ENCODE peak calls at places on chromosome 12, in ten cellular contexts. One of them, this sample, is unnamed.

GRCh38 chr12:91556909-91557308 is 374.3 kb upstream of the DCN start:
- DNase-seq in iris pigment epithelial cell: no peak
- DNase-seq in activated gamma-delta T cell treated with anti-CD3 and anti-CD28 coated beads, Interleukin-2, amount 50 U/mL, for 16 hours: no peak
- DNase-seq in renal cortical epithelial cell: no peak
- DNase-seq in neural crest cell: no peak
- DNase-seq in EL: no peak
- DNase-seq in activated CD8-positive, alpha-beta T cell treated with anti-CD3 and anti-CD28 coated beads, Interleukin-2, amount 10 ng/mL, durations not matched to agents 7 days and 5 days: no peak
- DNase-seq in effector CD4-positive, alpha-beta T cell: no peak
- DNase-seq in CD8-positive, alpha-beta T cell: no peak
- DNase-seq in nucleus accumbens: no peak
- DNase-seq in this sample: no peak

GRCh38 chr12:53102883-53103807 is at the start of gene SOAT2:
- DNase-seq in iris pigment epithelial cell: no peak
- DNase-seq in renal cortical epithelial cell: no peak
- DNase-seq in nucleus accumbens: no peak
- DNase-seq in neural crest cell: no peak
- DNase-seq in activated gamma-delta T cell treated with anti-CD3 and anti-CD28 coated beads, Interleukin-2, amount 50 U/mL, for 16 hours: peak
- DNase-seq in effector CD4-positive, alpha-beta T cell: no peak
- DNase-seq in activated CD8-positive, alpha-beta T cell treated with anti-CD3 and anti-CD28 coated beads, Interleukin-2, amount 10 ng/mL, durations not matched to agents 7 days and 5 days: peak
- DNase-seq in CD8-positive, alpha-beta T cell: no peak
- DNase-seq in EL: no peak
- DNase-seq in this sample: no peak

GRCh38 chr12:77402726-77403125 is 337.4 kb upstream of the E2F7 start:
- DNase-seq in effector CD4-positive, alpha-beta T cell: no peak
- DNase-seq in CD8-positive, alpha-beta T cell: no peak
- DNase-seq in neural crest cell: no peak
- DNase-seq in activated gamma-delta T cell treated with anti-CD3 and anti-CD28 coated beads, Interleukin-2, amount 50 U/mL, for 16 hours: no peak
- DNase-seq in iris pigment epithelial cell: peak
- DNase-seq in nucleus accumbens: no peak
- DNase-seq in renal cortical epithelial cell: peak
- DNase-seq in activated CD8-positive, alpha-beta T cell treated with anti-CD3 and anti-CD28 coated beads, Interleukin-2, amount 10 ng/mL, durations not matched to agents 7 days and 5 days: no peak
- DNase-seq in EL: peak
- DNase-seq in this sample: peak

GRCh38 chr12:129363041-129363440 is 509.8 kb downstream of the GLT1D1 start:
- DNase-seq in renal cortical epithelial cell: no peak
- DNase-seq in activated CD8-positive, alpha-beta T cell treated with anti-CD3 and anti-CD28 coated beads, Interleukin-2, amount 10 ng/mL, durations not matched to agents 7 days and 5 days: no peak
- DNase-seq in activated gamma-delta T cell treated with anti-CD3 and anti-CD28 coated beads, Interleukin-2, amount 50 U/mL, for 16 hours: no peak
- DNase-seq in CD8-positive, alpha-beta T cell: no peak
- DNase-seq in EL: no peak
- DNase-seq in effector CD4-positive, alpha-beta T cell: no peak
- DNase-seq in neural crest cell: no peak
- DNase-seq in nucleus accumbens: no peak
- DNase-seq in iris pigment epithelial cell: no peak
- DNase-seq in this sample: no peak

GRCh38 chr12:122203301-122203967 is at the start of gene B3GNT4:
- DNase-seq in EL: peak
- DNase-seq in neural crest cell: no peak
- DNase-seq in activated gamma-delta T cell treated with anti-CD3 and anti-CD28 coated beads, Interleukin-2, amount 50 U/mL, for 16 hours: no peak
- DNase-seq in CD8-positive, alpha-beta T cell: no peak
- DNase-seq in effector CD4-positive, alpha-beta T cell: peak
- DNase-seq in renal cortical epithelial cell: peak
- DNase-seq in iris pigment epithelial cell: peak
- DNase-seq in nucleus accumbens: peak
- DNase-seq in activated CD8-positive, alpha-beta T cell treated with anti-CD3 and anti-CD28 coated beads, Interleukin-2, amount 10 ng/mL, durations not matched to agents 7 days and 5 days: peak
- DNase-seq in this sample: no peak

GRCh38 chr12:62840311-62840710 is 94.6 kb downstream of the PPM1H start:
- DNase-seq in activated gamma-delta T cell treated with anti-CD3 and anti-CD28 coated beads, Interleukin-2, amount 50 U/mL, for 16 hours: no peak
- DNase-seq in neural crest cell: no peak
- DNase-seq in iris pigment epithelial cell: peak
- DNase-seq in nucleus accumbens: no peak
- DNase-seq in EL: peak
- DNase-seq in effector CD4-positive, alpha-beta T cell: no peak
- DNase-seq in CD8-positive, alpha-beta T cell: no peak
- DNase-seq in renal cortical epithelial cell: peak
- DNase-seq in activated CD8-positive, alpha-beta T cell treated with anti-CD3 and anti-CD28 coated beads, Interleukin-2, amount 10 ng/mL, durations not matched to agents 7 days and 5 days: no peak
- DNase-seq in this sample: no peak

GRCh38 chr12:93468008-93468371 is 676 bp downstream of the MRPL42 start:
- DNase-seq in EL: no peak
- DNase-seq in iris pigment epithelial cell: no peak
- DNase-seq in activated CD8-positive, alpha-beta T cell treated with anti-CD3 and anti-CD28 coated beads, Interleukin-2, amount 10 ng/mL, durations not matched to agents 7 days and 5 days: no peak
- DNase-seq in effector CD4-positive, alpha-beta T cell: no peak
- DNase-seq in activated gamma-delta T cell treated with anti-CD3 and anti-CD28 coated beads, Interleukin-2, amount 50 U/mL, for 16 hours: no peak
- DNase-seq in renal cortical epithelial cell: no peak
- DNase-seq in neural crest cell: peak
- DNase-seq in CD8-positive, alpha-beta T cell: no peak
- DNase-seq in nucleus accumbens: no peak
- DNase-seq in this sample: no peak

GRCh38 chr12:49389092-49389703 is 21.9 kb downstream of the SPATS2 start:
- DNase-seq in EL: no peak
- DNase-seq in renal cortical epithelial cell: no peak
- DNase-seq in iris pigment epithelial cell: no peak
- DNase-seq in nucleus accumbens: no peak
- DNase-seq in activated gamma-delta T cell treated with anti-CD3 and anti-CD28 coated beads, Interleukin-2, amount 50 U/mL, for 16 hours: peak
- DNase-seq in neural crest cell: no peak
- DNase-seq in CD8-positive, alpha-beta T cell: peak
- DNase-seq in activated CD8-positive, alpha-beta T cell treated with anti-CD3 and anti-CD28 coated beads, Interleukin-2, amount 10 ng/mL, durations not matched to agents 7 days and 5 days: peak
- DNase-seq in effector CD4-positive, alpha-beta T cell: peak
- DNase-seq in this sample: no peak

GRCh38 chr12:76360316-76360715 is 12.1 kb upstream of the BBS10 start:
- DNase-seq in neural crest cell: no peak
- DNase-seq in renal cortical epithelial cell: no peak
- DNase-seq in iris pigment epithelial cell: no peak
- DNase-seq in effector CD4-positive, alpha-beta T cell: no peak
- DNase-seq in CD8-positive, alpha-beta T cell: no peak
- DNase-seq in nucleus accumbens: no peak
- DNase-seq in EL: no peak
- DNase-seq in activated gamma-delta T cell treated with anti-CD3 and anti-CD28 coated beads, Interleukin-2, amount 50 U/mL, for 16 hours: no peak
- DNase-seq in activated CD8-positive, alpha-beta T cell treated with anti-CD3 and anti-CD28 coated beads, Interleukin-2, amount 10 ng/mL, durations not matched to agents 7 days and 5 days: no peak
- DNase-seq in this sample: no peak

GRCh38 chr12:71449373-71450070 is 9.9 kb downstream of the LGR5 start:
- DNase-seq in renal cortical epithelial cell: no peak
- DNase-seq in effector CD4-positive, alpha-beta T cell: no peak
- DNase-seq in activated gamma-delta T cell treated with anti-CD3 and anti-CD28 coated beads, Interleukin-2, amount 50 U/mL, for 16 hours: no peak
- DNase-seq in activated CD8-positive, alpha-beta T cell treated with anti-CD3 and anti-CD28 coated beads, Interleukin-2, amount 10 ng/mL, durations not matched to agents 7 days and 5 days: no peak
- DNase-seq in nucleus accumbens: no peak
- DNase-seq in iris pigment epithelial cell: no peak
- DNase-seq in neural crest cell: no peak
- DNase-seq in EL: no peak
- DNase-seq in CD8-positive, alpha-beta T cell: no peak
- DNase-seq in this sample: no peak

GRCh38 chr12:92779902-92780301 is 77.1 kb downstream of the PLEKHG7 start:
- DNase-seq in renal cortical epithelial cell: peak
- DNase-seq in activated gamma-delta T cell treated with anti-CD3 and anti-CD28 coated beads, Interleukin-2, amount 50 U/mL, for 16 hours: no peak
- DNase-seq in EL: no peak
- DNase-seq in activated CD8-positive, alpha-beta T cell treated with anti-CD3 and anti-CD28 coated beads, Interleukin-2, amount 10 ng/mL, durations not matched to agents 7 days and 5 days: no peak
- DNase-seq in CD8-positive, alpha-beta T cell: no peak
- DNase-seq in iris pigment epithelial cell: peak
- DNase-seq in neural crest cell: no peak
- DNase-seq in effector CD4-positive, alpha-beta T cell: no peak
- DNase-seq in nucleus accumbens: no peak
- DNase-seq in this sample: no peak

GRCh38 chr12:113432976-113433375 is 10.8 kb downstream of the SDSL start:
- DNase-seq in iris pigment epithelial cell: no peak
- DNase-seq in renal cortical epithelial cell: peak
- DNase-seq in activated CD8-positive, alpha-beta T cell treated with anti-CD3 and anti-CD28 coated beads, Interleukin-2, amount 10 ng/mL, durations not matched to agents 7 days and 5 days: no peak
- DNase-seq in effector CD4-positive, alpha-beta T cell: no peak
- DNase-seq in activated gamma-delta T cell treated with anti-CD3 and anti-CD28 coated beads, Interleukin-2, amount 50 U/mL, for 16 hours: no peak
- DNase-seq in EL: no peak
- DNase-seq in neural crest cell: no peak
- DNase-seq in nucleus accumbens: no peak
- DNase-seq in CD8-positive, alpha-beta T cell: no peak
- DNase-seq in this sample: no peak

GRCh38 chr12:7019043-7019569 is 830 bp upstream of the LPCAT3 start:
- DNase-seq in EL: no peak
- DNase-seq in nucleus accumbens: no peak
- DNase-seq in CD8-positive, alpha-beta T cell: no peak
- DNase-seq in effector CD4-positive, alpha-beta T cell: no peak
- DNase-seq in neural crest cell: no peak
- DNase-seq in activated gamma-delta T cell treated with anti-CD3 and anti-CD28 coated beads, Interleukin-2, amount 50 U/mL, for 16 hours: no peak
- DNase-seq in renal cortical epithelial cell: no peak
- DNase-seq in iris pigment epithelial cell: no peak
- DNase-seq in activated CD8-positive, alpha-beta T cell treated with anti-CD3 and anti-CD28 coated beads, Interleukin-2, amount 10 ng/mL, durations not matched to agents 7 days and 5 days: no peak
- DNase-seq in this sample: peak

GRCh38 chr12:52395761-52396434 is 10.2 kb downstream of the KRT82 start:
- DNase-seq in nucleus accumbens: no peak
- DNase-seq in renal cortical epithelial cell: no peak
- DNase-seq in activated CD8-positive, alpha-beta T cell treated with anti-CD3 and anti-CD28 coated beads, Interleukin-2, amount 10 ng/mL, durations not matched to agents 7 days and 5 days: no peak
- DNase-seq in iris pigment epithelial cell: no peak
- DNase-seq in effector CD4-positive, alpha-beta T cell: no peak
- DNase-seq in neural crest cell: no peak
- DNase-seq in CD8-positive, alpha-beta T cell: no peak
- DNase-seq in activated gamma-delta T cell treated with anti-CD3 and anti-CD28 coated beads, Interleukin-2, amount 50 U/mL, for 16 hours: no peak
- DNase-seq in EL: peak
- DNase-seq in this sample: peak

GRCh38 chr12:31562594-31563328 is 28.2 kb downstream of the DENND5B start:
- DNase-seq in renal cortical epithelial cell: no peak
- DNase-seq in CD8-positive, alpha-beta T cell: no peak
- DNase-seq in effector CD4-positive, alpha-beta T cell: no peak
- DNase-seq in iris pigment epithelial cell: no peak
- DNase-seq in nucleus accumbens: no peak
- DNase-seq in EL: no peak
- DNase-seq in neural crest cell: no peak
- DNase-seq in activated CD8-positive, alpha-beta T cell treated with anti-CD3 and anti-CD28 coated beads, Interleukin-2, amount 10 ng/mL, durations not matched to agents 7 days and 5 days: no peak
- DNase-seq in activated gamma-delta T cell treated with anti-CD3 and anti-CD28 coated beads, Interleukin-2, amount 50 U/mL, for 16 hours: no peak
- DNase-seq in this sample: no peak

GRCh38 chr12:122849352-122850047 is 14.2 kb downstream of the HIP1R start:
- DNase-seq in effector CD4-positive, alpha-beta T cell: no peak
- DNase-seq in renal cortical epithelial cell: no peak
- DNase-seq in nucleus accumbens: peak
- DNase-seq in iris pigment epithelial cell: no peak
- DNase-seq in EL: no peak
- DNase-seq in activated CD8-positive, alpha-beta T cell treated with anti-CD3 and anti-CD28 coated beads, Interleukin-2, amount 10 ng/mL, durations not matched to agents 7 days and 5 days: no peak
- DNase-seq in neural crest cell: no peak
- DNase-seq in activated gamma-delta T cell treated with anti-CD3 and anti-CD28 coated beads, Interleukin-2, amount 50 U/mL, for 16 hours: no peak
- DNase-seq in CD8-positive, alpha-beta T cell: no peak
- DNase-seq in this sample: no peak

GRCh38 chr12:32273712-32274111 is 125.6 kb upstream of the FGD4 start:
- DNase-seq in renal cortical epithelial cell: no peak
- DNase-seq in CD8-positive, alpha-beta T cell: peak
- DNase-seq in activated CD8-positive, alpha-beta T cell treated with anti-CD3 and anti-CD28 coated beads, Interleukin-2, amount 10 ng/mL, durations not matched to agents 7 days and 5 days: peak
- DNase-seq in activated gamma-delta T cell treated with anti-CD3 and anti-CD28 coated beads, Interleukin-2, amount 50 U/mL, for 16 hours: peak
- DNase-seq in nucleus accumbens: no peak
- DNase-seq in iris pigment epithelial cell: no peak
- DNase-seq in neural crest cell: peak
- DNase-seq in EL: no peak
- DNase-seq in effector CD4-positive, alpha-beta T cell: peak
- DNase-seq in this sample: no peak

GRCh38 chr12:71551529-71551928 is 111.9 kb downstream of the LGR5 start:
- DNase-seq in EL: peak
- DNase-seq in activated CD8-positive, alpha-beta T cell treated with anti-CD3 and anti-CD28 coated beads, Interleukin-2, amount 10 ng/mL, durations not matched to agents 7 days and 5 days: no peak
- DNase-seq in neural crest cell: no peak
- DNase-seq in activated gamma-delta T cell treated with anti-CD3 and anti-CD28 coated beads, Interleukin-2, amount 50 U/mL, for 16 hours: no peak
- DNase-seq in CD8-positive, alpha-beta T cell: no peak
- DNase-seq in effector CD4-positive, alpha-beta T cell: no peak
- DNase-seq in renal cortical epithelial cell: peak
- DNase-seq in nucleus accumbens: no peak
- DNase-seq in iris pigment epithelial cell: peak
- DNase-seq in this sample: no peak

GRCh38 chr12:9103050-9103854 is 12.5 kb downstream of the A2M start:
- DNase-seq in renal cortical epithelial cell: no peak
- DNase-seq in effector CD4-positive, alpha-beta T cell: no peak
- DNase-seq in EL: no peak
- DNase-seq in activated CD8-positive, alpha-beta T cell treated with anti-CD3 and anti-CD28 coated beads, Interleukin-2, amount 10 ng/mL, durations not matched to agents 7 days and 5 days: no peak
- DNase-seq in iris pigment epithelial cell: no peak
- DNase-seq in nucleus accumbens: no peak
- DNase-seq in neural crest cell: no peak
- DNase-seq in CD8-positive, alpha-beta T cell: no peak
- DNase-seq in activated gamma-delta T cell treated with anti-CD3 and anti-CD28 coated beads, Interleukin-2, amount 50 U/mL, for 16 hours: no peak
- DNase-seq in this sample: no peak

GRCh38 chr12:64457036-64457435 is 5.1 kb downstream of the TBK1 start:
- DNase-seq in activated CD8-positive, alpha-beta T cell treated with anti-CD3 and anti-CD28 coated beads, Interleukin-2, amount 10 ng/mL, durations not matched to agents 7 days and 5 days: no peak
- DNase-seq in nucleus accumbens: no peak
- DNase-seq in iris pigment epithelial cell: peak
- DNase-seq in activated gamma-delta T cell treated with anti-CD3 and anti-CD28 coated beads, Interleukin-2, amount 50 U/mL, for 16 hours: no peak
- DNase-seq in effector CD4-positive, alpha-beta T cell: peak
- DNase-seq in neural crest cell: no peak
- DNase-seq in CD8-positive, alpha-beta T cell: no peak
- DNase-seq in EL: peak
- DNase-seq in renal cortical epithelial cell: no peak
- DNase-seq in this sample: no peak

GRCh38 chr12:65522956-65523857 is 244.7 kb downstream of the MSRB3 start:
- DNase-seq in CD8-positive, alpha-beta T cell: no peak
- DNase-seq in effector CD4-positive, alpha-beta T cell: no peak
- DNase-seq in neural crest cell: no peak
- DNase-seq in renal cortical epithelial cell: peak
- DNase-seq in nucleus accumbens: no peak
- DNase-seq in iris pigment epithelial cell: peak
- DNase-seq in EL: peak
- DNase-seq in activated CD8-positive, alpha-beta T cell treated with anti-CD3 and anti-CD28 coated beads, Interleukin-2, amount 10 ng/mL, durations not matched to agents 7 days and 5 days: no peak
- DNase-seq in activated gamma-delta T cell treated with anti-CD3 and anti-CD28 coated beads, Interleukin-2, amount 50 U/mL, for 16 hours: no peak
- DNase-seq in this sample: no peak

GRCh38 chr12:42704810-42705401 is 115.4 kb upstream of the PRICKLE1 start:
- DNase-seq in iris pigment epithelial cell: no peak
- DNase-seq in activated CD8-positive, alpha-beta T cell treated with anti-CD3 and anti-CD28 coated beads, Interleukin-2, amount 10 ng/mL, durations not matched to agents 7 days and 5 days: no peak
- DNase-seq in nucleus accumbens: no peak
- DNase-seq in neural crest cell: no peak
- DNase-seq in effector CD4-positive, alpha-beta T cell: no peak
- DNase-seq in activated gamma-delta T cell treated with anti-CD3 and anti-CD28 coated beads, Interleukin-2, amount 50 U/mL, for 16 hours: no peak
- DNase-seq in EL: no peak
- DNase-seq in renal cortical epithelial cell: no peak
- DNase-seq in CD8-positive, alpha-beta T cell: no peak
- DNase-seq in this sample: no peak

GRCh38 chr12:70178038-70178437 is 65.2 kb upstream of the CNOT2 start:
- DNase-seq in renal cortical epithelial cell: no peak
- DNase-seq in iris pigment epithelial cell: peak
- DNase-seq in nucleus accumbens: no peak
- DNase-seq in effector CD4-positive, alpha-beta T cell: no peak
- DNase-seq in activated CD8-positive, alpha-beta T cell treated with anti-CD3 and anti-CD28 coated beads, Interleukin-2, amount 10 ng/mL, durations not matched to agents 7 days and 5 days: no peak
- DNase-seq in CD8-positive, alpha-beta T cell: no peak
- DNase-seq in EL: no peak
- DNase-seq in neural crest cell: no peak
- DNase-seq in activated gamma-delta T cell treated with anti-CD3 and anti-CD28 coated beads, Interleukin-2, amount 50 U/mL, for 16 hours: no peak
- DNase-seq in this sample: peak

GRCh38 chr12:130799051-130799450 is 40.0 kb downstream of the STX2 start:
- DNase-seq in nucleus accumbens: no peak
- DNase-seq in activated CD8-positive, alpha-beta T cell treated with anti-CD3 and anti-CD28 coated beads, Interleukin-2, amount 10 ng/mL, durations not matched to agents 7 days and 5 days: no peak
- DNase-seq in CD8-positive, alpha-beta T cell: no peak
- DNase-seq in EL: no peak
- DNase-seq in neural crest cell: no peak
- DNase-seq in renal cortical epithelial cell: no peak
- DNase-seq in activated gamma-delta T cell treated with anti-CD3 and anti-CD28 coated beads, Interleukin-2, amount 50 U/mL, for 16 hours: no peak
- DNase-seq in effector CD4-positive, alpha-beta T cell: no peak
- DNase-seq in iris pigment epithelial cell: no peak
- DNase-seq in this sample: no peak

GRCh38 chr12:71477046-71477445 is 37.4 kb downstream of the LGR5 start:
- DNase-seq in nucleus accumbens: no peak
- DNase-seq in EL: peak
- DNase-seq in activated gamma-delta T cell treated with anti-CD3 and anti-CD28 coated beads, Interleukin-2, amount 50 U/mL, for 16 hours: no peak
- DNase-seq in effector CD4-positive, alpha-beta T cell: no peak
- DNase-seq in renal cortical epithelial cell: no peak
- DNase-seq in activated CD8-positive, alpha-beta T cell treated with anti-CD3 and anti-CD28 coated beads, Interleukin-2, amount 10 ng/mL, durations not matched to agents 7 days and 5 days: no peak
- DNase-seq in CD8-positive, alpha-beta T cell: no peak
- DNase-seq in neural crest cell: no peak
- DNase-seq in iris pigment epithelial cell: no peak
- DNase-seq in this sample: no peak

GRCh38 chr12:116324684-116325664 is 47.5 kb upstream of the MED13L start:
- DNase-seq in EL: no peak
- DNase-seq in nucleus accumbens: no peak
- DNase-seq in activated gamma-delta T cell treated with anti-CD3 and anti-CD28 coated beads, Interleukin-2, amount 50 U/mL, for 16 hours: no peak
- DNase-seq in renal cortical epithelial cell: no peak
- DNase-seq in activated CD8-positive, alpha-beta T cell treated with anti-CD3 and anti-CD28 coated beads, Interleukin-2, amount 10 ng/mL, durations not matched to agents 7 days and 5 days: peak
- DNase-seq in neural crest cell: no peak
- DNase-seq in CD8-positive, alpha-beta T cell: no peak
- DNase-seq in effector CD4-positive, alpha-beta T cell: peak
- DNase-seq in iris pigment epithelial cell: no peak
- DNase-seq in this sample: no peak

GRCh38 chr12:52360106-52360662 is 7.1 kb downstream of the KRT85 start:
- DNase-seq in iris pigment epithelial cell: no peak
- DNase-seq in activated gamma-delta T cell treated with anti-CD3 and anti-CD28 coated beads, Interleukin-2, amount 50 U/mL, for 16 hours: no peak
- DNase-seq in effector CD4-positive, alpha-beta T cell: no peak
- DNase-seq in EL: no peak
- DNase-seq in nucleus accumbens: no peak
- DNase-seq in neural crest cell: no peak
- DNase-seq in activated CD8-positive, alpha-beta T cell treated with anti-CD3 and anti-CD28 coated beads, Interleukin-2, amount 10 ng/mL, durations not matched to agents 7 days and 5 days: no peak
- DNase-seq in renal cortical epithelial cell: no peak
- DNase-seq in CD8-positive, alpha-beta T cell: no peak
- DNase-seq in this sample: no peak

GRCh38 chr12:128180166-128180565 is 86.8 kb upstream of the TMEM132C start:
- DNase-seq in effector CD4-positive, alpha-beta T cell: no peak
- DNase-seq in neural crest cell: no peak
- DNase-seq in CD8-positive, alpha-beta T cell: no peak
- DNase-seq in nucleus accumbens: no peak
- DNase-seq in activated CD8-positive, alpha-beta T cell treated with anti-CD3 and anti-CD28 coated beads, Interleukin-2, amount 10 ng/mL, durations not matched to agents 7 days and 5 days: no peak
- DNase-seq in EL: no peak
- DNase-seq in renal cortical epithelial cell: no peak
- DNase-seq in activated gamma-delta T cell treated with anti-CD3 and anti-CD28 coated beads, Interleukin-2, amount 50 U/mL, for 16 hours: no peak
- DNase-seq in iris pigment epithelial cell: no peak
- DNase-seq in this sample: no peak